ENCODE peak calls at places on chromosomes 11 and 22, in four cellular contexts. One of them, this sample, is unnamed.

GRCh38 chr11:20250644-20251247 is 90.5 kb upstream of the DBX1 start:
- DNase-seq in right lobe of liver: no peak
- DNase-seq in right cardiac atrium: no peak
- DNase-seq in transverse colon: no peak
- DNase-seq in this sample: no peak

GRCh38 chr22:33921576-33922181 is 1.4 kb upstream of the LARGE1 start:
- DNase-seq in right lobe of liver: peak
- DNase-seq in right cardiac atrium: peak
- DNase-seq in transverse colon: peak
- DNase-seq in this sample: peak

GRCh38 chr11:102453286-102453797 is 777 bp upstream of the TMEM123 start:
- DNase-seq in right lobe of liver: no peak
- DNase-seq in right cardiac atrium: peak
- DNase-seq in transverse colon: no peak
- DNase-seq in this sample: peak

GRCh38 chr11:17169876-17170275 is 37.9 kb downstream of the PIK3C2A start:
- DNase-seq in right lobe of liver: no peak
- DNase-seq in right cardiac atrium: no peak
- DNase-seq in transverse colon: no peak
- DNase-seq in this sample: no peak

GRCh38 chr11:104352036-104352435 is 188.1 kb upstream of the PDGFD start:
- DNase-seq in right lobe of liver: no peak
- DNase-seq in right cardiac atrium: no peak
- DNase-seq in transverse colon: no peak
- DNase-seq in this sample: no peak

GRCh38 chr11:28482666-28483065 is 374.5 kb downstream of the METTL15 start:
- DNase-seq in right lobe of liver: no peak
- DNase-seq in right cardiac atrium: no peak
- DNase-seq in transverse colon: no peak
- DNase-seq in this sample: no peak

GRCh38 chr11:92822410-92822809 is 147.0 kb upstream of the MTNR1B start:
- DNase-seq in right lobe of liver: no peak
- DNase-seq in right cardiac atrium: no peak
- DNase-seq in transverse colon: no peak
- DNase-seq in this sample: no peak

GRCh38 chr11:114440971-114441810 is 1.9 kb downstream of the REXO2 start:
- DNase-seq in right lobe of liver: no peak
- DNase-seq in right cardiac atrium: no peak
- DNase-seq in transverse colon: no peak
- DNase-seq in this sample: no peak

GRCh38 chr11:70298243-70298915 is 27.9 kb downstream of the PPFIA1 start:
- DNase-seq in right lobe of liver: no peak
- DNase-seq in right cardiac atrium: no peak
- DNase-seq in transverse colon: no peak
- DNase-seq in this sample: no peak

GRCh38 chr11:115961168-115962003 is 457.2 kb upstream of the CADM1 start:
- DNase-seq in right lobe of liver: no peak
- DNase-seq in right cardiac atrium: peak
- DNase-seq in transverse colon: no peak
- DNase-seq in this sample: no peak

GRCh38 chr11:124075841-124076571 is 34.9 kb upstream of the OR10G7 start:
- DNase-seq in right lobe of liver: peak
- DNase-seq in right cardiac atrium: peak
- DNase-seq in transverse colon: peak
- DNase-seq in this sample: peak

GRCh38 chr11:20477418-20478090 is 90.0 kb downstream of the PRMT3 start:
- DNase-seq in right lobe of liver: no peak
- DNase-seq in right cardiac atrium: no peak
- DNase-seq in transverse colon: no peak
- DNase-seq in this sample: no peak

GRCh38 chr11:128862913-128863660 is 4.0 kb downstream of the KCNJ1 start:
- DNase-seq in right lobe of liver: no peak
- DNase-seq in right cardiac atrium: no peak
- DNase-seq in transverse colon: no peak
- DNase-seq in this sample: no peak

GRCh38 chr22:49619301-49619700 is 208.4 kb downstream of the BRD1 start:
- DNase-seq in right lobe of liver: no peak
- DNase-seq in right cardiac atrium: no peak
- DNase-seq in transverse colon: no peak
- DNase-seq in this sample: no peak

GRCh38 chr11:17207317-17208256 is at the start of gene PIK3C2A:
- DNase-seq in right lobe of liver: peak
- DNase-seq in right cardiac atrium: peak
- DNase-seq in transverse colon: peak
- DNase-seq in this sample: peak

GRCh38 chr22:40894417-40894816 is 32.5 kb upstream of the DNAJB7 start:
- DNase-seq in right lobe of liver: no peak
- DNase-seq in right cardiac atrium: no peak
- DNase-seq in transverse colon: no peak
- DNase-seq in this sample: no peak

GRCh38 chr22:48369789-48370507 is 1457.7 kb downstream of the BRD1 start:
- DNase-seq in right lobe of liver: peak
- DNase-seq in right cardiac atrium: no peak
- DNase-seq in transverse colon: peak
- DNase-seq in this sample: peak

GRCh38 chr11:13215157-13215556 is 62.4 kb upstream of the BMAL1 start:
- DNase-seq in right lobe of liver: no peak
- DNase-seq in right cardiac atrium: no peak
- DNase-seq in transverse colon: no peak
- DNase-seq in this sample: no peak

GRCh38 chr11:81853791-81854190 is 879.9 kb downstream of the FAM181B start:
- DNase-seq in right lobe of liver: no peak
- DNase-seq in right cardiac atrium: no peak
- DNase-seq in transverse colon: no peak
- DNase-seq in this sample: no peak

GRCh38 chr11:47296045-47296444 is 26.1 kb downstream of the MADD start:
- DNase-seq in right lobe of liver: no peak
- DNase-seq in right cardiac atrium: no peak
- DNase-seq in transverse colon: no peak
- DNase-seq in this sample: no peak

GRCh38 chr11:77075425-77075905 is 8.7 kb downstream of the CAPN5 start:
- DNase-seq in right lobe of liver: no peak
- DNase-seq in right cardiac atrium: no peak
- DNase-seq in transverse colon: peak
- DNase-seq in this sample: no peak

GRCh38 chr11:110182886-110183285 is 89.7 kb downstream of the ZC3H12C start:
- DNase-seq in right lobe of liver: no peak
- DNase-seq in right cardiac atrium: no peak
- DNase-seq in transverse colon: no peak
- DNase-seq in this sample: no peak

GRCh38 chr11:120941000-120941399 is 82.9 kb upstream of the TBCEL start:
- DNase-seq in right lobe of liver: no peak
- DNase-seq in right cardiac atrium: no peak
- DNase-seq in transverse colon: no peak
- DNase-seq in this sample: no peak

GRCh38 chr22:22348127-22348814 is 103.7 kb downstream of the VPREB1 start:
- DNase-seq in right lobe of liver: no peak
- DNase-seq in right cardiac atrium: no peak
- DNase-seq in transverse colon: no peak
- DNase-seq in this sample: peak

GRCh38 chr11:42249401-42249800 is 789.9 kb upstream of the LRRC4C start:
- DNase-seq in right lobe of liver: no peak
- DNase-seq in right cardiac atrium: no peak
- DNase-seq in transverse colon: no peak
- DNase-seq in this sample: no peak

GRCh38 chr11:4891996-4892640 is 10.4 kb downstream of the OR51T1 start:
- DNase-seq in right lobe of liver: no peak
- DNase-seq in right cardiac atrium: no peak
- DNase-seq in transverse colon: no peak
- DNase-seq in this sample: peak

GRCh38 chr22:22773979-22774738 is 113.5 kb upstream of the IGLL5 start:
- DNase-seq in right lobe of liver: no peak
- DNase-seq in right cardiac atrium: no peak
- DNase-seq in transverse colon: no peak
- DNase-seq in this sample: no peak

GRCh38 chr11:109552376-109552775 is 130.4 kb downstream of the C11orf87 start:
- DNase-seq in right lobe of liver: no peak
- DNase-seq in right cardiac atrium: no peak
- DNase-seq in transverse colon: no peak
- DNase-seq in this sample: no peak

DNA sequence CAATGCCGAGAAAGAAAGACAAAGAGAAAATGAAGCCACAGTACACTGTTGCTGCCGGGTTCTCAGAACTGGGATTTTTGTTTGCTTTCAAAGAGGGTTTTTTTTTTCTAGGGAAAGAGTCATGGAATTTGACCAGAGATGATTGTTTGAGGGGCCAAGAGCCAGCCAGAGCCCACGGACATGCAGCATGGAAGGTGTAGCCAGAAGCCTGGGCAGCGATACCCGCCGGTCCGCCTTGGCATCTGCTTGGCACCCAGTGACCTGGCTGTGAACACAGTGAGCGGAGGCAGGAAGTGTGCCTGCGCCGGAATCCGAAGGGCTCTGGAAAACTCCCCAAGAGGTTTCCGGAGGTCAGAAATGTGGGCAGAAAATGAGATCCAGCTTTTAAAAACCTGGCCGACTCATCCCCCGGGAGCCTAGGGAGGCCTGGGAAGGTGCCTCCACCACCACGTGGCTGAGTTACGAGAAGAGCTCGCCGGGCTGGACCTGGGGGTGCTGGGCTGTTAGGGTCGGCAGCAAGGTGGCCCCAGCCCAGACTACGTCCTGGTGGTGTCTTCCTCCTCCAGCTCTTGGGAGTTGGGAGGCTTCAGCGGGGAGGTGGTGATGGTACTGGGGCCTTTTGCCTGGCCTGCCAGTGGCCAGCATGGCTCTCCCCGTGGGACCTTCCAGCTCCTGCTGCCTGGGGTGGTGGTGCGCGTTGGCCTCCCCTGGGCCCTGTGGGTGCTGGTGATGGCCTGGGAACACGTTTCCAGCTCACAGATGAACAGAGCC is 61.6 kb upstream of the PPARA start:
- DNase-seq in right lobe of liver: peak
- DNase-seq in right cardiac atrium: peak
- DNase-seq in transverse colon: no peak
- DNase-seq in this sample: no peak
- H3K27ac ChIP-seq in right lobe of liver: peak
- H3K27ac ChIP-seq in right cardiac atrium: peak
- H3K27ac ChIP-seq in transverse colon: peak
- H3K27ac ChIP-seq in this sample: no peak

GRCh38 chr22:31139866-31140716 is at the start of gene PLA2G3:
- DNase-seq in right lobe of liver: no peak
- DNase-seq in right cardiac atrium: no peak
- DNase-seq in transverse colon: no peak
- DNase-seq in this sample: peak
- H3K4me3 ChIP-seq in right lobe of liver: no peak
- H3K4me3 ChIP-seq in right cardiac atrium: no peak
- H3K4me3 ChIP-seq in transverse colon: no peak
- H3K4me3 ChIP-seq in this sample: peak

DNA sequence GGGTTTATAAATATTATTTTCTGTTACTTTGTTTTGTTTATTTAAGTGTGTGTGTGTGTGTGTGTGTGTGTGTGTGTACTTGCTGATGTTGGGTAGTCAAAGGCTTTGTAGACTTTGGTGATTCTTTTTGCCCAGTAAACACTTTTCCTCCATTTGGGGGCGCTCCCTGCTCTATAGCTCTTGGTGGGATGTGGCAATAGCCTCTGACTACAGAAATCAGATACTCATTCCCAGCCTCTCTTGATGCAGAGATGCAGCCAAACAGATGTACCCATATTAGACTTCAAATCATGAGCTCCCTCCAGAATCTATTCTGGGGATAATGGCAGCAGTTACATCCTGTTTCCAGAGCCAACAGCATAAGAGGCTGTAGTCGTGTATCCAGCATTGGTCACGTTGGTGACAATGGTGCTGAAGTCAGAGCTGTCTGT is 33.4 kb upstream of the APOL5 start:
- DNase-seq in right lobe of liver: no peak
- DNase-seq in right cardiac atrium: peak
- DNase-seq in transverse colon: no peak
- DNase-seq in this sample: peak
- H3K27ac ChIP-seq in right lobe of liver: no peak
- H3K27ac ChIP-seq in right cardiac atrium: no peak
- H3K27ac ChIP-seq in transverse colon: no peak
- H3K27ac ChIP-seq in this sample: no peak

DNA sequence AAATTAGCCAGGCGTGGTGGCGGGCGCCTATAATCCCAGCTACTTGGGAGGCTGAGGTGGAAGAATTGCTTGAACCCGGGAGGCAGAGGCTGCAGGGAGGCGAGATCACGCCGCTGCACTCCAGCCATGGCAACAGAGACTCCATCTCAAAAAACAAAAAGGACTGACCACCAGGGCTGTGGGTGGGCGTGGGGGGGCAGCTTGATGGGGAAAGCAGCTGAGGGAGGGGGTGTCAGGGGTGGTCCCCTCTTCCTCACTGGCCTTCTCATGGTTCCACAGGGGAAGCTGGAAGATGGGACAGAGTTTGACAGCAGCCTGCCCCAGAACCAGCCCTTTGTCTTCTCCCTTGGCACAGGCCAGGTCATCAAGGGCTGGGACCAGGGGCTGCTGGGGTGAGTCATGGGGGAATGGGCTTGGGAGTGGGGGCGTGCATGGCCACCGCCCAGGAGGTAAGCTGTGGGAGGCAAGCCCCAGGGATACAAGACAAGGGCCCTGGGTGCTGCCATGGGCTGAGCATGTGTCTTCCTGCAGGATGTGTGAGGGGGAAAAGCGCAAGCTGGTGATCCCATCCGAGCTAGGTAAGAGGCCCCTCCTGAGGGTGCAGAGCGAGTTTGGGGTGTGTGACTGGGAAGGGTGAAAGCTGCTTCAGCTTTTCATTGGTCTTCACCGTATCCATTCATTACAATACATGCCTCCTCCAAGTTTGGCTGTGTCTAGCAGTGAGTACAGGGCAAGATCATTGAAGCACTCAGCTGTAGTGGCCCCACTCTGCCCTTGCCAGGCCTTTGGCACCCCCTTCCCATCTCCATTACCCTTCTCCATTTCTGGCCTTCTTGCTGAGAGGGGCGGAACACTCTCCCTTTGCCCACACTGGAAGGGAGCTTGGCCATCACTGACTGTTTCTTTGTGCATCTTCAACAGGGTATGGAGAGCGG is 2.3 kb downstream of the FKBP2 start:
- DNase-seq in right lobe of liver: no peak
- DNase-seq in right cardiac atrium: no peak
- DNase-seq in transverse colon: no peak
- DNase-seq in this sample: no peak
- H3K4me3 ChIP-seq in right lobe of liver: peak
- H3K4me3 ChIP-seq in right cardiac atrium: no peak
- H3K4me3 ChIP-seq in transverse colon: peak
- H3K4me3 ChIP-seq in this sample: peak